ENCODE peak calls at places on chromosomes 3 and 15, in four cellular contexts. V, I, F and Q are unnamed samples. For H3K4me1, the result is how much of the 10 kb centered on the place peaks cover.

GRCh38 chr3:31341130-31341529 is 191.6 kb upstream of the STT3B start:
- DNase-seq in I (no peak), F (no peak), V (peak), Q (peak)

GRCh38 chr3:78728406-78729145 is 1039.2 kb downstream of the ROBO1 start:
- DNase-seq in I (no peak), F (no peak), V (peak), Q (peak)

GRCh38 chr3:22089284-22089683 is 338.3 kb upstream of the ZNF385D start:
- DNase-seq in I (peak), F (no peak), V (peak), Q (peak)

GRCh38 chr15:50247819-50248650 is 17.5 kb downstream of the HDC start:
- DNase-seq in F (no peak), I (peak), V (no peak), Q (no peak)

GRCh38 chr3:14920536-14920935 is 26.8 kb upstream of the NR2C2 start:
- DNase-seq in V (no peak), F (no peak), I (no peak), Q (no peak)

GRCh38 chr3:156445117-156445968 is 109.6 kb downstream of the SSR3 start:
- DNase-seq in V (no peak), F (no peak), I (peak), Q (no peak)

GRCh38 chr15:57259511-57260143 is 116.7 kb upstream of the CGNL1 start:
- DNase-seq in I (no peak), F (no peak), V (peak), Q (peak)

GRCh38 chr3:180881065-180881801 is 31.2 kb upstream of the FXR1 start:
- DNase-seq in V (no peak), F (no peak), I (no peak), Q (no peak)

GRCh38 chr15:62925875-62926274 is 116.7 kb upstream of the TPM1 start:
- DNase-seq in I (no peak), V (no peak), F (no peak), Q (no peak)

GRCh38 chr15:62922514-62922913 is 120.0 kb upstream of the TPM1 start:
- DNase-seq in V (no peak), I (no peak), F (no peak), Q (no peak)

DNA sequence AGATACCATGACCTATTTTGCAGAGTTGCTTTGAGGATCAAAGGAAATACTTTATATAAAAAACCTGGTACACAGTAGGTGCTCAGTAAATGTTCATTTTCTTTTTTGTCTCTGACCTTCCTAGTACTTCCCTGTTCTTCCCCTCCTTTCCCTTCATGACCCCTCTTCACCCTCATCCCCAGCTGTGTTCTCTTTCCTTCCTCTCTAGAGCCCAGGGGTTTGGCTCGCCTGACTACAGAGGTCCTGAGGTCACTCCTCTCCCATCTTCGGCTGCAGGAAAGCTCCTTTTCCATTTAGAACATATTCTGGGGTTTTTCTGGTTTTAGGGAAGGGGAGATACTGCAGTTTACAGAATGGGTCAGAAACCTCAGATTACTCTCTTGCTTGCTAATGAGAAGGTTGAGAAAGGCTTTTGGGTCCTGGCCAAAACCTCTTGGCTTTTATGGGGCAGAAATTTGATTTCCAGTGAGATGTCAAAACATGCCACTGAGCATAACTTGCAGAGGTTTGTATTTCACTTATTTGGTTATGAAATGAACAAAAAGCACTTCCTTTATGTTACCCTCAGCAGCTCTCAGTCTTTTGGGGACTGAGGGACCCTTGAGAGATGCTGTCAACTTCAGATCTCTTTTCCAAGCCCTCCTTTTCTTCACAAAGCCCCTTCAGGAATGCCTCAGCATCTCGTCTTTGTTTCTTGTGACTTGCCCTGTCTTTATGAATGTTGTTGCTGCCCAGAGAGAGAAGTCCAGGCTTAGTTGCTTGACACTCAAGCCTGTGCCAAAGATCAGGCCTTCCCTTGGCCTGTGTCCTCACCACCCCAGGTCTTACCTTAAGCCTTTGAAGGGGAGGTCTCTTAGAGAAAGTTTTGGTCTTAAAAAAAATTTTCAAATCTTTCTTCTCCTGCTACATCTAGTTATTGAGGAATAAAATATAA is 121.7 kb upstream of the TPM1 start:
- DNase-seq in F (no peak), I (no peak), V (no peak), Q (no peak)
- H2AFZ ChIP-seq in F (no peak), I (no peak), V (no peak), Q (peak)

GRCh38 chr15:40925863-40926658 is 3.1 kb upstream of the DLL4 start:
- DNase-seq in F (no peak), V (peak), I (no peak), Q (peak)

GRCh38 chr15:40928351-40928974 is 677 bp upstream of the DLL4 start:
- DNase-seq in I (peak), V (peak), F (no peak), Q (peak)

GRCh38 chr15:40928975-40929729 is at the start of gene DLL4:
- DNase-seq in F (peak), V (peak), I (peak), Q (peak)

GRCh38 chr15:40926659-40927496 is 2.3 kb upstream of the DLL4 start:
- DNase-seq in V (no peak), I (no peak), F (no peak), Q (peak)

DNA sequence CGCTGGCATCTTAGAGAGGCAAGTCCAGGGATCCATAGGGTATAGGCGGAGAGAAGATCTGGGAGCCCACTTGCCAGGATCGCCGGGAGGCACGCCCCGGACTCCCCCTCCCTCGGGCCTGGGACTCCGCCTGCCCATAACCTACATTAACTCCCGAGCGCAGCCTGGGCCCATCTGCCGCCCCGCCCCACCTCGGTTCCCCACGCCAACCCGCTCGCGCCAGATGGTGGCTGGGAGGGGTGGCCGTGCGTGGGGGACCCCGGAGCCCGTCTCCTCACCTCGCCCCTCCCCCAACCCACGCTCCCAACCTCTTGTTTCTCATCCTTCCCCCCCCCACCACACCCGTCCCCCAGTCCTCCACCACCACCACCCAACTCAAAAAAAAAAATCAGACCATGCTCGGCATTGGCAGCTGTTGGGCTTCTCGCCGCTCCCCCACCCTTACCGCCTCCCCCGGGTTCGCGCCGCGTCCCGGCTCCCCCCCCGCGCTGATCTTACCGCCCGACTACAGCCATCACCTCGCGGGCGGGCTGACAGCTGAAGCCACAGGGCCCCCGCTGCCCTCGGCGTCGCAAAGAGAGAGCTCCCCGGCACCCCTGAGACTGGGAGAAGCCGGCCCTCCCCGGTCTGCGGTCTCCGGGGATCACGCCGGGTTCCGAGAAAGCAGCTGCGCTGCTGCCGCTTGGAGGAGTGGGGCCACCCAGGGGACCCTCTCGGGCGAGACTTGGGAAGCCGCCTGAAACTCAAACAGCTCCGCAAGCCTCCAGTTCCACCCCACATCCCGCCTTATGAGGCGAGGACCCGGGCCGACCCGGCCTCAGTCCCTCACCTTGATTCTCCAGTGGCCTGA is 1.4 kb upstream of the DLL4 start:
- DNase-seq in I (peak), F (no peak), V (no peak), Q (peak)
- H3K4me1 ChIP-seq in I (under half), F (under half), V (half or more), Q (under half)

GRCh38 chr15:66822106-66822505 is 120.1 kb downstream of the SMAD6 start:
- DNase-seq in I (no peak), V (no peak), F (no peak), Q (no peak)

GRCh38 chr15:66821307-66821706 is 119.3 kb downstream of the SMAD6 start:
- DNase-seq in V (no peak), F (no peak), I (no peak), Q (no peak)

GRCh38 chr15:66820474-66821258 is 118.6 kb downstream of the SMAD6 start:
- DNase-seq in V (no peak), I (no peak), F (no peak), Q (no peak)

GRCh38 chr15:66816201-66816600 is 114.2 kb downstream of the SMAD6 start:
- DNase-seq in I (no peak), V (no peak), F (no peak), Q (no peak)

DNA sequence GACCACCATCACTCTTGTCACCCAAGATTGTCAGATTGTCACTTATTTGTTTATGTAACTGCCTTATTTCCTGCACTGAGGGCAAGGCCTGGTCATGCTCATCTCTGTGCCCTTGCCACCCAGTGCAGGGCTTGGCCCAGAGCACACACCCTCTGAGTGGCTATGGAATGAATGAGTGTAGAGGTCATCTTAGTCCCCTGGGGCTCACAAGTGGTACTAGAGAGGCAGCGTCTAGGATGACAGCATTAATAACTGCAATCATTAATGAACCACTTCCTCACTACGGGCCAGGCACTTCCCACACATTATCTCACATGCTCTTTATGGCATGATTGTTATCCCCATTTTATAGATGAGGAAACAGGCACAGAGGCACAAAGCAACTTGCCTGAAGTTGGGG is 117.0 kb downstream of the SMAD6 start:
- DNase-seq in F (no peak), V (no peak), I (no peak), Q (no peak)
- TF ChIP-seq EZH2phosphoT487 in F (no peak), V (no peak), I (no peak), Q (no peak)

GRCh38 chr15:59399465-59400102 is 26.9 kb upstream of the MYO1E start:
- DNase-seq in I (no peak), F (no peak), V (no peak), Q (no peak)
- H2AFZ ChIP-seq in I (no peak), F (no peak), V (peak), Q (peak)

GRCh38 chr3:127697531-127698240 is 24.9 kb downstream of the ABTB1 start:
- DNase-seq in V (peak), F (peak), I (peak), Q (peak)
- H3K4me1 ChIP-seq in V (under half), F (under half), I (under half), Q (under half)

GRCh38 chr15:77023576-77024272 is 28.8 kb downstream of the PSTPIP1 start:
- DNase-seq in V (no peak), I (no peak), F (no peak), Q (no peak)
- TF ChIP-seq EZH2phosphoT487 in V (no peak), I (no peak), F (no peak), Q (no peak)

DNA sequence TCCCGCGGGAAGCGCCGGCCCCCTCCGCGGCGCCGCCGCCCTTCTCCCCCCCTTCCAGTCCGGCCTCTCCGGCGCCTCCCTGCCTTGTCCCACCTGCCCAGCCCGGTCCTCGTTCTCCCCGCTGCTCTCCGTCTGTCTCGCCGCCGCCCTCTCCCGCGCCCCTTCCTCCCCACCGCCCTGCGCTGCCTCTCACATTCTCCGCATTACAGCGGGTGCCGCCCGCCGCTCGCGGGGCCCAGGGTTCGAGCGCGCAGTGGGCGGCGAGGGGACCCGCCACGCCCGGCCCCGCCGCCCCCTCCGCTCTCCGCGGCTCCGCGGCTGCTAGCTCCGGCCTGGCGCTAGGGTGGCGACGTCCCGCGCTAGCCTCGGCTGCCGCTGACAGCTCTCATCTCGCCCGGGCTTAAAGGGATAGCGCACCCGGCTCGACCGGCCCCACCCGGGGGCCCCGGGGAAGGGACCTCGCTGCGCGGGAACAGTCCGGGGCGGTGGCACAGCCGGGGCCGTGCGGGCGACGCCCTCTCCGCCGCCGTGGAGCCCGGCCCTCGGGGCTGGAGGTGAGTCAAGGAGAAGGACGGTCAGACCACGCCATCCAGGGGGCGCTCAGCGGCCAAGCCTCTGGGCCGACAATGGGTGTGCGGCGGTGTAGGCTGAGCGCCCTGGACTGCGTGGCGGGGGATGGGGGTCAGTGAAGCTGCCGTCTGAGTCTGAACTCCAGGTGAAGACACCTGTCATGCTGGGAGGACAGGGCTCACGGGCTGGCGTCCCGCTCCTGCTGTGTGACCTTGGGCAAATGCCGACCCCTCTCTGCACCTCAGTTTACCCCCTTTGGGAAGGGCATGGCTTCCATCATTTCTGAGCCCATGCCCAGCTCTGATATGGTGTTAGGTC is 187.4 kb upstream of the LINGO1 start:
- DNase-seq in I (peak), V (peak), F (peak), Q (peak)
- H2AFZ ChIP-seq in I (peak), V (peak), F (peak), Q (peak)

DNA sequence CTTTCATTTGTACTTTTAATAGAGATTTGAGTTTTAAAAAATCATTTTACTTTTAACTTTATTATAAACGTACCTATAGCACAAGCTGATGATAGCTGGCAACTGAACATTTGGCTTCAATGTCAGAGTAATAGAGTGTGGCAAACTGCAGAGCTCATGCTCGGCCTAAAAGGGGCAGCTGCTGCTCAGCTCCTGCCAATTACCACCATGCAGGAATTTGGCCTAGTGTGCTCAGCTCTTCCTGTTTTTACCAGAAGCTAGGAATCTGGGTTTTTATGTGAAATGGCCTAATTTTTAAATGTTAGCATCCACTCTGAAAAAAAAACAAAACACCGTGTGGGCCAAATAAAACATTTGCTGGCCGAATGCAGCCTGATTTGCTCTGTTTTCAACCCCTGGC is 1.8 kb downstream of the IFT122 start:
- DNase-seq in F (no peak), V (no peak), I (no peak), Q (no peak)
- H3K4me1 ChIP-seq in F (under half), V (under half), I (under half), Q (under half)

GRCh38 chr15:52256930-52257733 is 38.5 kb downstream of the MYO5C start:
- DNase-seq in I (peak), F (no peak), V (peak), Q (peak)
- TF ChIP-seq EZH2phosphoT487 in I (no peak), F (no peak), V (no peak), Q (no peak)